ENCODE peak calls at places on chromosomes 12 and 14, in four cellular contexts. M, V, X and K are unnamed samples.

GRCh38 chr12:12985817-12986408 is 14.2 kb downstream of the HEBP1 start:
- DNase-seq in V (peak; percentile 23), X (peak; percentile 47), M (peak; percentile 26), K (no peak)

GRCh38 chr12:117119592-117120198 is 20.5 kb upstream of the TESC start:
- DNase-seq in V (no peak), X (peak; percentile 73), M (peak; percentile 72), K (no peak)

GRCh38 chr12:67107751-67108269 is 161.3 kb upstream of the CAND1 start:
- DNase-seq in X (no peak), V (no peak), M (no peak), K (no peak)

GRCh38 chr14:64993263-64993662 is 6.6 kb downstream of the FNTB start:
- DNase-seq in X (no peak), M (no peak), V (no peak), K (no peak)

GRCh38 chr12:25320123-25321006 is 69.6 kb upstream of the KRAS start:
- DNase-seq in M (no peak), X (no peak), V (no peak), K (no peak)

GRCh38 chr14:21867541-21867940 is 193.9 kb upstream of the OR4E1 start:
- DNase-seq in M (no peak), X (peak; percentile 51), V (peak; percentile 34), K (no peak)

GRCh38 chr12:98373019-98373554 is 142.3 kb upstream of the TMPO start:
- DNase-seq in V (peak; percentile 58), X (peak; percentile 68), M (peak; percentile 26), K (no peak)

GRCh38 chr14:23141706-23142467 is 22.8 kb upstream of the CEBPE start:
- DNase-seq in X (peak; percentile 38), M (no peak), V (peak; percentile 30), K (no peak)

GRCh38 chr12:46550266-46550879 is 177.8 kb upstream of the SLC38A2 start:
- DNase-seq in X (no peak), M (no peak), V (no peak), K (no peak)

GRCh38 chr14:69501362-69501964 is 16.9 kb downstream of the PLEKHD1 start:
- DNase-seq in M (no peak), V (peak; percentile 32), X (no peak), K (peak; percentile 45)

DNA sequence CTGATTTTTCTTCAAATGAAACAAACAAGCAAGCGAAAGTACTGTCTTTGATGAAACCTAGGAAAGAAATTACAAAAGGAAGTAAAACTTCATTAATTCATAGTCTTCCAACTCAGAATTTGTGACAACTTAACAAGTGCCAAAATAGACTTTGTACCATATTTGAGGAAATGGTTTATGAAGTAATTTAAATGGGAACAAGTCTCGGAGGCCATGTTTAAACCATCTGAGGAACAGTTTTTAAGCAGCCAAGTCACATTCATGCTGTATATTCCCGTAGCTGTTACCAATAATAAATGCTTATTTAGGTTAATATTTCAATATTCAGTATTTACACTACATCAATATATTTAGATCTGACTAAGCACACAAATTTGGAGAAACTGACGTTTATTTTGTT is 779 bp upstream of the ARHGDIB start:
- DNase-seq in V (no peak), M (no peak), X (no peak), K (no peak)
- H3K9ac ChIP-seq in V (no peak overlapping the region), M (peak overlapping the region; percentile 65), X (no peak overlapping the region), K (peak overlapping the region; percentile 47)

GRCh38 chr12:132536102-132536876 is 46.3 kb downstream of the FBRSL1 start:
- DNase-seq in V (no peak), X (no peak), M (no peak), K (no peak)

GRCh38 chr12:132537836-132538235 is 47.9 kb downstream of the FBRSL1 start:
- DNase-seq in V (no peak), M (no peak), X (no peak), K (no peak)

GRCh38 chr12:132538336-132539015 is 48.5 kb downstream of the FBRSL1 start:
- DNase-seq in X (no peak), V (no peak), M (no peak), K (no peak)

GRCh38 chr12:132535046-132535445 is 45.1 kb downstream of the FBRSL1 start:
- DNase-seq in V (no peak), X (no peak), M (no peak), K (no peak)

GRCh38 chr12:132537049-132537448 is 47.1 kb downstream of the FBRSL1 start:
- DNase-seq in X (no peak), M (no peak), V (no peak), K (no peak)
- H3K4me1 ChIP-seq in X (no peaks in the 10 kb centered on the region), M (peaks cover 50% of the 10 kb centered on the region), V (no peaks in the 10 kb centered on the region), K (no peaks in the 10 kb centered on the region)

DNA sequence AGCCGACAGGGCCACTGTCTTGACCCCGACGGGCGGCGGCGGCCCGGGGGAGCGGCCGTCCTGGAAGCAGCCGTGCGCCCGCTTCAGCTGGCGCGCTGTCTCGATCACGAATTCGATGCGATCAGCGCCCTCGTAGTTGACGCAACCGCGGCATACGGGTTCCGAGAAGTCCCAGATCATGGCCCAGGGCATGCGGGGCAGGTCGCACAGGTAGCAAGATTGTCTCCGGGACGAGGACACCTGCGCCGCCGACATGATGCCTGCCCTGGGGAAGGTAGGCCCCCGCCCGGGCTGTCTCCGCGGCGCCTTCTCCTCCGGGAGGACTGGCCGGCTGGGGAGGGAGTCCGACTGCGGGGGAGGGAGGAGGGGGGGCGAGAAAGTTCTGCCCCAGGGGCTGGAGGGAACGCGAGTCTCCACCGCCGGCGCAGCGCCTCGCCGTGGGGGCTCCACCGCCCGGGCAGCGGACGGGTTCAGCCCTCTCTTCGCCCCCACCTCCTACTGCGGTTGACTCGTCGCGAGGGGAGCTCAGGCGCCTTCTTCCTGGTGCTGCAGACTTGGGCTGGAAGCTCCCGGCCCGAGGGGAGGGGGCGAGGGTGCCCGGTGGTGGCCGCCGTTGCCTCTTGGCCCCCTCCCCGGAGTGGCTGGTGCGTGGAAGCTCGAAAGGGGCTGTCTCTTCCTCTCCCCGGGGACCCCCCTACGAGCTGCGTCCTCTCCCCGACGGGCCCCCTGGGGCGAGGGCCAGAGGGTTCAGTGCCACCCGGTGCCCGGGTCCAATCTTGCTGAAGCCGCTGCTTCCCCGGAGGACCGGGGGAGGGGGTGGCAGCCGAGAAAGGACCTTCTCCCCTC is 747 bp downstream of the IRF2BPL start:
- DNase-seq in V (peak; percentile 81), M (peak; percentile 76), X (peak; percentile 72), K (peak; percentile 96)
- TF ChIP-seq CTCF in V (no peak), M (no peak), X (no peak), K (peak; percentile 21)

GRCh38 chr12:122182887-122183587 is at the start of gene LRRC43:
- DNase-seq in X (no peak), M (no peak), V (no peak), K (peak; percentile 78)
- H3K9ac ChIP-seq in X (no peak within 1 kb of the TSS), M (no peak within 1 kb of the TSS), V (peak within 1 kb of the TSS; percentile 55), K (peak within 1 kb of the TSS; percentile 67)

GRCh38 chr14:105495101-105495989 is 4.3 kb downstream of the TEDC1 start:
- DNase-seq in V (no peak), X (no peak), M (no peak), K (peak; percentile 79)

GRCh38 chr14:105497671-105498429 is 6.8 kb downstream of the TEDC1 start:
- DNase-seq in X (no peak), M (no peak), V (no peak), K (peak; percentile 77)

GRCh38 chr14:105494606-105494929 is 3.5 kb downstream of the TEDC1 start:
- DNase-seq in V (no peak), M (no peak), X (no peak), K (no peak)

GRCh38 chr14:105496831-105497591 is 6.0 kb downstream of the TEDC1 start:
- DNase-seq in V (no peak), M (no peak), X (no peak), K (peak; percentile 69)

DNA sequence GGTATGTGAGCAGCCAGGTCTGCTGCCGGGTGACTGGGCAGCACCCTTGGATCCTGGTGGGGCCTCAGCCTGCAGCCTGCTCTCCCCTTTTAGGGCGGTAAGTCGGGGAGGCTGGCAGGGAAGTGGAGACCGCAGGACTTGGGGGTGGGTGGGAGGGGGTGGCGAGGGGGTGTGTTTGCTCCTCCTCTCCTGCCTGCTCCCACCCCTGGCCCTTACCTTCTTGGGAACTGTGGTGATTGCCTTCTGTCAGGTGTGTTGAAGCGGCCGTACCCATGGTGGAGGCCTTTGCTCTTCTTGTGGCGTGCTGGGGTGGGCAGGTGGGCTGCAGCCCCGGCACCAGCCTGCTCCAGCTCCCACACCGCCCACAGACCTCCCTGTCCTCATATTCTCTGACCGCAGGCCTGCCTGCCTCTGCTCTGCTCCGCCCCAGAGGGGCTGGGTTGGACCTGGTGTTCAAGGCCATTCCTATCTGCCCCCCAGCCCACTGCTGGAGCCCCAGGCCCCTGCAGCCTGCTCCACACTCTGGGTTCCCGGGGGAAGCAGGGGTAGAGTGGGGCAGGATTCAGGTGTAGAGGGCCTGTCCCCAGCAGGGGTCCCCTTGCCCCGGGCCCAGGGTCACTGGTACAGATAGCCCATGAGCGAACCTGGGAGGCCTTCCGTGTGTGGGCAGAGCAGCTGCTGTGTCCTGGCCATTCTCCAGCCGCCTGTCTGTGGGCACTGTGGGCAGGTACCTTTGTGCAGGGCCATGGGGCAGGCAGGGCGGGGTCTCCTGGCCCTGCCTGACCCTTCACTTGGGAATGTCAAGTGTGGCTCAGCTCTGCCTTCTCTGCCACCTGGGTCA is 5.2 kb downstream of the TEDC1 start:
- DNase-seq in M (no peak), V (no peak), X (no peak), K (peak; percentile 69)
- H3K4me1 ChIP-seq in M (peaks cover 79% of the 10 kb centered on the region), V (no peaks in the 10 kb centered on the region), X (peaks cover 5% of the 10 kb centered on the region), K (no peaks in the 10 kb centered on the region)

GRCh38 chr12:111823891-111824290 is 18.1 kb upstream of the MAPKAPK5 start:
- DNase-seq in M (no peak), V (no peak), X (no peak), K (no peak)
- TF ChIP-seq CTCF in M (no peak), V (no peak), X (no peak), K (no peak)

GRCh38 chr14:85482549-85482948 is 47.4 kb upstream of the FLRT2 start:
- DNase-seq in V (no peak), X (no peak), M (no peak), K (no peak)
- H3K9ac ChIP-seq in V (no peak overlapping the region), X (no peak overlapping the region), M (no peak overlapping the region), K (no peak overlapping the region)

GRCh38 chr14:56963381-56963780 is 153.1 kb upstream of the OTX2 start:
- DNase-seq in V (no peak), M (no peak), X (no peak), K (no peak)
- H3K4me1 ChIP-seq in V (no peaks in the 10 kb centered on the region), M (no peaks in the 10 kb centered on the region), X (no peaks in the 10 kb centered on the region), K (no peaks in the 10 kb centered on the region)

GRCh38 chr12:120457133-120457532 is 10.9 kb downstream of the GATC start:
- DNase-seq in V (no peak), M (peak; percentile 42), X (peak; percentile 23), K (no peak)
- TF ChIP-seq CTCF in V (peak; percentile 31), M (peak; percentile 56), X (peak; percentile 65), K (no peak)